ENCODE peak calls at places on chromosomes 5 and 9, in six cellular contexts. One of them, this sample, is unnamed.

GRCh38 chr5:141039517-141039916 is 11.7 kb upstream of the PCDHB1 start:
- DNase-seq in HAP-1: peak; percentile 81
- DNase-seq in CD8-positive, alpha-beta T cell: no peak
- DNase-seq in tibial nerve: no peak
- DNase-seq in keratinocyte: no peak
- DNase-seq in CD8-positive, alpha-beta memory T cell: no peak
- DNase-seq in this sample: no peak

GRCh38 chr5:41335596-41335995 is 122.3 kb upstream of the C6 start:
- DNase-seq in HAP-1: no peak
- DNase-seq in CD8-positive, alpha-beta T cell: no peak
- DNase-seq in tibial nerve: no peak
- DNase-seq in keratinocyte: no peak
- DNase-seq in CD8-positive, alpha-beta memory T cell: no peak
- DNase-seq in this sample: no peak

GRCh38 chr5:116959843-116960242 is 385.2 kb upstream of the SEMA6A start:
- DNase-seq in HAP-1: no peak
- DNase-seq in CD8-positive, alpha-beta T cell: no peak
- DNase-seq in tibial nerve: no peak
- DNase-seq in keratinocyte: no peak
- DNase-seq in CD8-positive, alpha-beta memory T cell: no peak
- DNase-seq in this sample: no peak

GRCh38 chr9:19552282-19552681 is 143.5 kb downstream of the ACER2 start:
- DNase-seq in HAP-1: no peak
- DNase-seq in CD8-positive, alpha-beta T cell: no peak
- DNase-seq in tibial nerve: no peak
- DNase-seq in keratinocyte: no peak
- DNase-seq in CD8-positive, alpha-beta memory T cell: no peak
- DNase-seq in this sample: no peak

GRCh38 chr9:93675336-93676150 is 99.2 kb downstream of the PHF2 start:
- DNase-seq in HAP-1: no peak
- DNase-seq in CD8-positive, alpha-beta T cell: peak; percentile 40
- DNase-seq in tibial nerve: no peak
- DNase-seq in keratinocyte: no peak
- DNase-seq in CD8-positive, alpha-beta memory T cell: peak; percentile 29
- DNase-seq in this sample: no peak

GRCh38 chr9:1050125-1050895 is at the start of gene DMRT2:
- DNase-seq in HAP-1: peak; percentile 84
- DNase-seq in CD8-positive, alpha-beta T cell: no peak
- DNase-seq in tibial nerve: peak; percentile 92
- DNase-seq in keratinocyte: no peak
- DNase-seq in CD8-positive, alpha-beta memory T cell: no peak
- DNase-seq in this sample: peak; percentile 92

GRCh38 chr5:76292923-76293322 is 110.2 kb upstream of the IQGAP2 start:
- DNase-seq in HAP-1: no peak
- DNase-seq in CD8-positive, alpha-beta T cell: no peak
- DNase-seq in tibial nerve: no peak
- DNase-seq in keratinocyte: no peak
- DNase-seq in CD8-positive, alpha-beta memory T cell: no peak
- DNase-seq in this sample: peak; percentile 38

GRCh38 chr9:97744710-97745708 is 47.9 kb upstream of the XPA start:
- DNase-seq in HAP-1: no peak
- DNase-seq in CD8-positive, alpha-beta T cell: no peak
- DNase-seq in tibial nerve: no peak
- DNase-seq in keratinocyte: no peak
- DNase-seq in CD8-positive, alpha-beta memory T cell: no peak
- DNase-seq in this sample: no peak

GRCh38 chr5:68460147-68460760 is 244.7 kb downstream of the PIK3R1 start:
- DNase-seq in HAP-1: peak; percentile 52
- DNase-seq in CD8-positive, alpha-beta T cell: no peak
- DNase-seq in tibial nerve: no peak
- DNase-seq in keratinocyte: no peak
- DNase-seq in CD8-positive, alpha-beta memory T cell: peak; percentile 52
- DNase-seq in this sample: no peak

GRCh38 chr9:121169094-121169601 is 32.5 kb downstream of the RAB14 start:
- DNase-seq in HAP-1: no peak
- DNase-seq in CD8-positive, alpha-beta T cell: no peak
- DNase-seq in tibial nerve: no peak
- DNase-seq in keratinocyte: no peak
- DNase-seq in CD8-positive, alpha-beta memory T cell: no peak
- DNase-seq in this sample: no peak

GRCh38 chr9:136219276-136219675 is 14.3 kb upstream of the LHX3 start:
- DNase-seq in HAP-1: no peak
- DNase-seq in CD8-positive, alpha-beta T cell: no peak
- DNase-seq in tibial nerve: no peak
- DNase-seq in keratinocyte: peak; percentile 75
- DNase-seq in CD8-positive, alpha-beta memory T cell: no peak
- DNase-seq in this sample: no peak

GRCh38 chr9:95044731-95045508 is 272.6 kb downstream of the FANCC start:
- DNase-seq in HAP-1: no peak
- DNase-seq in CD8-positive, alpha-beta T cell: no peak
- DNase-seq in tibial nerve: no peak
- DNase-seq in keratinocyte: no peak
- DNase-seq in CD8-positive, alpha-beta memory T cell: no peak
- DNase-seq in this sample: peak; percentile 82

GRCh38 chr9:69535296-69535832 is 136.8 kb downstream of the APBA1 start:
- DNase-seq in HAP-1: no peak
- DNase-seq in CD8-positive, alpha-beta T cell: no peak
- DNase-seq in tibial nerve: no peak
- DNase-seq in keratinocyte: no peak
- DNase-seq in CD8-positive, alpha-beta memory T cell: no peak
- DNase-seq in this sample: no peak

GRCh38 chr5:133863857-133864585 is 104.4 kb downstream of the C5orf15 start:
- DNase-seq in HAP-1: no peak
- DNase-seq in CD8-positive, alpha-beta T cell: no peak
- DNase-seq in tibial nerve: no peak
- DNase-seq in keratinocyte: no peak
- DNase-seq in CD8-positive, alpha-beta memory T cell: no peak
- DNase-seq in this sample: no peak

GRCh38 chr5:65867509-65868195 is 58.7 kb upstream of the ERBIN start:
- DNase-seq in HAP-1: no peak
- DNase-seq in CD8-positive, alpha-beta T cell: no peak
- DNase-seq in tibial nerve: no peak
- DNase-seq in keratinocyte: no peak
- DNase-seq in CD8-positive, alpha-beta memory T cell: no peak
- DNase-seq in this sample: no peak

GRCh38 chr5:6201626-6202025 is 176.7 kb downstream of the MED10 start:
- DNase-seq in HAP-1: no peak
- DNase-seq in CD8-positive, alpha-beta T cell: no peak
- DNase-seq in tibial nerve: no peak
- DNase-seq in keratinocyte: no peak
- DNase-seq in CD8-positive, alpha-beta memory T cell: no peak
- DNase-seq in this sample: no peak

GRCh38 chr9:106718996-106719395 is 144.0 kb upstream of the ZNF462 start:
- DNase-seq in HAP-1: no peak
- DNase-seq in CD8-positive, alpha-beta T cell: no peak
- DNase-seq in tibial nerve: no peak
- DNase-seq in keratinocyte: no peak
- DNase-seq in CD8-positive, alpha-beta memory T cell: no peak
- DNase-seq in this sample: no peak

GRCh38 chr5:43016217-43016779 is 23.8 kb downstream of the ANXA2R start:
- DNase-seq in HAP-1: no peak
- DNase-seq in CD8-positive, alpha-beta T cell: no peak
- DNase-seq in tibial nerve: no peak
- DNase-seq in keratinocyte: no peak
- DNase-seq in CD8-positive, alpha-beta memory T cell: no peak
- DNase-seq in this sample: no peak

GRCh38 chr9:2637390-2637789 is 15.8 kb downstream of the VLDLR start:
- DNase-seq in HAP-1: no peak
- DNase-seq in CD8-positive, alpha-beta T cell: no peak
- DNase-seq in tibial nerve: no peak
- DNase-seq in keratinocyte: no peak
- DNase-seq in CD8-positive, alpha-beta memory T cell: no peak
- DNase-seq in this sample: no peak

GRCh38 chr9:2631263-2631662 is 9.7 kb downstream of the VLDLR start:
- DNase-seq in HAP-1: no peak
- DNase-seq in CD8-positive, alpha-beta T cell: no peak
- DNase-seq in tibial nerve: no peak
- DNase-seq in keratinocyte: no peak
- DNase-seq in CD8-positive, alpha-beta memory T cell: no peak
- DNase-seq in this sample: no peak

GRCh38 chr9:2635922-2636321 is 14.3 kb downstream of the VLDLR start:
- DNase-seq in HAP-1: peak; percentile 97
- DNase-seq in CD8-positive, alpha-beta T cell: no peak
- DNase-seq in tibial nerve: no peak
- DNase-seq in keratinocyte: no peak
- DNase-seq in CD8-positive, alpha-beta memory T cell: no peak
- DNase-seq in this sample: no peak

GRCh38 chr9:2634158-2634557 is 12.6 kb downstream of the VLDLR start:
- DNase-seq in HAP-1: no peak
- DNase-seq in CD8-positive, alpha-beta T cell: no peak
- DNase-seq in tibial nerve: no peak
- DNase-seq in keratinocyte: no peak
- DNase-seq in CD8-positive, alpha-beta memory T cell: no peak
- DNase-seq in this sample: no peak

DNA sequence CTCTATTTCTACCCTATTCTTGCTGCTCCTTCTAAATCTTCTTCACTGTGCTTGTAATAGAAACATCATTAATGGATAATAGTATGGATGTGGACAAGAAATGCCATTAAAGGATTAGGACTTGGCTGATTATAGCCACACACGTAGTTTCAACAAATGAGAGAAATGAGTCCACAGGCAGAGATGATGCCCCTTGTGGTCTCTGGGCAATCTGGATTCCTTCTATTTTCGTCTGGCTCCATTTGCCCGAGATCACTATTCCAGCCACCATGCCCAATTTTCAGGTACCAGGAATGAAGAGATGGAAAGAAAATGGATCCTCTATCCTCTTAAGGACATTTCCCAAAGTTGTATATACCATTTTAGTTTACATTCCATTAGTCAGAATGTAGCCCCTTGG is 13.2 kb downstream of the VLDLR start:
- DNase-seq in HAP-1: peak; percentile 35
- DNase-seq in CD8-positive, alpha-beta T cell: no peak
- DNase-seq in tibial nerve: no peak
- DNase-seq in keratinocyte: no peak
- DNase-seq in CD8-positive, alpha-beta memory T cell: no peak
- DNase-seq in this sample: no peak
- H3K36me3 ChIP-seq in HAP-1: peaks cover 15% of the 10 kb centered on the region
- H3K36me3 ChIP-seq in CD8-positive, alpha-beta T cell: no peaks in the 10 kb centered on the region
- H3K36me3 ChIP-seq in tibial nerve: no peaks in the 10 kb centered on the region
- H3K36me3 ChIP-seq in keratinocyte: no peaks in the 10 kb centered on the region
- H3K36me3 ChIP-seq in CD8-positive, alpha-beta memory T cell: no peaks in the 10 kb centered on the region
- H3K36me3 ChIP-seq in this sample: no peaks in the 10 kb centered on the region

GRCh38 chr9:35737143-35737542 is 4.7 kb downstream of the CREB3 start:
- DNase-seq in HAP-1: no peak
- DNase-seq in CD8-positive, alpha-beta T cell: no peak
- DNase-seq in tibial nerve: no peak
- DNase-seq in keratinocyte: no peak
- DNase-seq in CD8-positive, alpha-beta memory T cell: no peak
- DNase-seq in this sample: no peak
- H3K36me3 ChIP-seq in HAP-1: peaks cover 78% of the 10 kb centered on the region
- H3K36me3 ChIP-seq in CD8-positive, alpha-beta T cell: peaks cover 23% of the 10 kb centered on the region
- H3K36me3 ChIP-seq in tibial nerve: peaks cover 81% of the 10 kb centered on the region
- H3K36me3 ChIP-seq in keratinocyte: peaks cover 42% of the 10 kb centered on the region
- H3K36me3 ChIP-seq in CD8-positive, alpha-beta memory T cell: peaks cover 39% of the 10 kb centered on the region
- H3K36me3 ChIP-seq in this sample: peaks cover 53% of the 10 kb centered on the region

DNA sequence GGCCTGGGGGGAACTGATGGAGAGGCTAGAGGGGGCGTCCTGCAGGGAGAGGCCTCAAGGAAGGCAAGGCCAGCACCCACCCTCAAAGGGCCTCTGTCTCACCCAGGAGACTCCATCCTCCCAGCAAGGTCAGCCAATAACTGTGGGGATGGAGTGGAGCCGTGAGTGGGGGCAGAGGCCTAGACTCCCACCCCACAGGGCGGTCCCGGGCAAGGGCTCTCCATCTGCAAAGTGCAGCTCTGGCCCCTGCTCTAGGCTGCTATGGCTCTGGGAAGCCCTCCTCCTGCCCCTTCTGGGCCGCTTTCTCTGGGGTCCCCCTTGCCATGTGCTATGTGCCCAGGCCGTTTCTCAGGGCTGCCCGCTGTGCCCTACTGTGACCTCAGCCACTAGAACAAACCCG is 14.0 kb downstream of the FPGS start:
- DNase-seq in HAP-1: no peak
- DNase-seq in CD8-positive, alpha-beta T cell: no peak
- DNase-seq in tibial nerve: no peak
- DNase-seq in keratinocyte: no peak
- DNase-seq in CD8-positive, alpha-beta memory T cell: no peak
- DNase-seq in this sample: peak; percentile 49
- H3K36me3 ChIP-seq in HAP-1: peaks cover 26% of the 10 kb centered on the region
- H3K36me3 ChIP-seq in CD8-positive, alpha-beta T cell: peaks cover 5% of the 10 kb centered on the region
- H3K36me3 ChIP-seq in tibial nerve: peaks cover 99% of the 10 kb centered on the region
- H3K36me3 ChIP-seq in keratinocyte: peaks cover 19% of the 10 kb centered on the region
- H3K36me3 ChIP-seq in CD8-positive, alpha-beta memory T cell: peaks cover 16% of the 10 kb centered on the region
- H3K36me3 ChIP-seq in this sample: peaks cover 29% of the 10 kb centered on the region

GRCh38 chr5:10400834-10401233 is 40.8 kb upstream of the ROPN1L start:
- DNase-seq in HAP-1: no peak
- DNase-seq in CD8-positive, alpha-beta T cell: no peak
- DNase-seq in tibial nerve: no peak
- DNase-seq in keratinocyte: no peak
- DNase-seq in CD8-positive, alpha-beta memory T cell: no peak
- DNase-seq in this sample: no peak
- H3K36me3 ChIP-seq in HAP-1: peaks cover 53% of the 10 kb centered on the region
- H3K36me3 ChIP-seq in CD8-positive, alpha-beta T cell: peaks cover 40% of the 10 kb centered on the region
- H3K36me3 ChIP-seq in tibial nerve: peaks cover 45% of the 10 kb centered on the region
- H3K36me3 ChIP-seq in keratinocyte: peaks cover 22% of the 10 kb centered on the region
- H3K36me3 ChIP-seq in CD8-positive, alpha-beta memory T cell: peaks cover 58% of the 10 kb centered on the region
- H3K36me3 ChIP-seq in this sample: peaks cover 15% of the 10 kb centered on the region

GRCh38 chr9:86303316-86303975 is 21.1 kb upstream of the ISCA1 start:
- DNase-seq in HAP-1: peak; percentile 60
- DNase-seq in CD8-positive, alpha-beta T cell: peak; percentile 54
- DNase-seq in tibial nerve: no peak
- DNase-seq in keratinocyte: no peak
- DNase-seq in CD8-positive, alpha-beta memory T cell: peak; percentile 49
- DNase-seq in this sample: no peak

GRCh38 chr9:86298873-86299272 is 16.5 kb upstream of the ISCA1 start:
- DNase-seq in HAP-1: no peak
- DNase-seq in CD8-positive, alpha-beta T cell: no peak
- DNase-seq in tibial nerve: no peak
- DNase-seq in keratinocyte: no peak
- DNase-seq in CD8-positive, alpha-beta memory T cell: no peak
- DNase-seq in this sample: peak; percentile 34

GRCh38 chr9:86304236-86304730 is 21.9 kb upstream of the ISCA1 start:
- DNase-seq in HAP-1: no peak
- DNase-seq in CD8-positive, alpha-beta T cell: no peak
- DNase-seq in tibial nerve: no peak
- DNase-seq in keratinocyte: no peak
- DNase-seq in CD8-positive, alpha-beta memory T cell: no peak
- DNase-seq in this sample: no peak

DNA sequence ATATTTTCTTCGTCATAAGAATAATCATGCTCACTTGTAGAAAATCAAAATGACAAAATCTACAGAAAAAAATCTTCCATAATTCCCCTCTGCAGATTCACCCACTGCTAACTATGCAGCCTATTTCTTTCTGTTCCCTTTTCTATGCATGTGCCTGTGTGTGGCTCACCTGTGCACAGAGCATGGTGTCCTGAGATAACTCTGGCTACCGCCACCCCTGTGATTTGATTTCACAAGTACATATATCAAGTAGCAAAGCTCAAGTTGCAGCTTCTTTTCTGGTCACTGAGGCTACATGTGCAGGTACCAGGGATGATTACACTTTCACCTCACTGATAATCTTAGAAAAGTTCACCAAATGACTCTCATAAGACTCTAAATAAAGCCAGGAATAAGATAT is 18.4 kb upstream of the ISCA1 start:
- DNase-seq in HAP-1: no peak
- DNase-seq in CD8-positive, alpha-beta T cell: no peak
- DNase-seq in tibial nerve: no peak
- DNase-seq in keratinocyte: no peak
- DNase-seq in CD8-positive, alpha-beta memory T cell: no peak
- DNase-seq in this sample: no peak
- H3K36me3 ChIP-seq in HAP-1: peaks cover 21% of the 10 kb centered on the region
- H3K36me3 ChIP-seq in CD8-positive, alpha-beta T cell: peaks cover 29% of the 10 kb centered on the region
- H3K36me3 ChIP-seq in tibial nerve: peaks cover 87% of the 10 kb centered on the region
- H3K36me3 ChIP-seq in keratinocyte: peaks cover 45% of the 10 kb centered on the region
- H3K36me3 ChIP-seq in CD8-positive, alpha-beta memory T cell: peaks cover 42% of the 10 kb centered on the region
- H3K36me3 ChIP-seq in this sample: peaks cover 86% of the 10 kb centered on the region

GRCh38 chr5:44708611-44709010 is 100.1 kb upstream of the MRPS30 start:
- DNase-seq in HAP-1: no peak
- DNase-seq in CD8-positive, alpha-beta T cell: no peak
- DNase-seq in tibial nerve: no peak
- DNase-seq in keratinocyte: no peak
- DNase-seq in CD8-positive, alpha-beta memory T cell: no peak
- DNase-seq in this sample: no peak
- H3K36me3 ChIP-seq in HAP-1: no peaks in the 10 kb centered on the region
- H3K36me3 ChIP-seq in CD8-positive, alpha-beta T cell: no peaks in the 10 kb centered on the region
- H3K36me3 ChIP-seq in tibial nerve: no peaks in the 10 kb centered on the region
- H3K36me3 ChIP-seq in keratinocyte: no peaks in the 10 kb centered on the region
- H3K36me3 ChIP-seq in CD8-positive, alpha-beta memory T cell: no peaks in the 10 kb centered on the region
- H3K36me3 ChIP-seq in this sample: no peaks in the 10 kb centered on the region

This sample was measured in upper lobe of left lung.